ENCODE peak calls at places on chromosomes 2 and 18, in ten cellular contexts. D is A549, P is A673, X is H1, R is psoas muscle, J is GM23338, C is stomach, N is thoracic aorta, W is adrenal gland, F is colonic mucosa. L is an unnamed sample.

GRCh38 chr2:171723724-171724683 is 36.7 kb downstream of the DYNC1I2 start:
- DNase-seq in D (no peak), P (peak), X (peak), R (no peak), J (peak), C (peak), N (no peak), W (no peak), F (no peak), L (no peak)

GRCh38 chr2:46471-47345 is at the start of gene FAM110C:
- DNase-seq in D (peak), P (no peak), X (no peak), R (peak), J (peak), C (peak), N (peak), W (peak), F (peak), L (no peak)

GRCh38 chr2:143030127-143030526 is 99.1 kb upstream of the ARHGAP15 start:
- DNase-seq in D (no peak), P (no peak), X (no peak), R (no peak), J (no peak), C (no peak), N (no peak), W (no peak), F (no peak), L (no peak)

GRCh38 chr2:230981704-230982103 is 14.2 kb upstream of the SPATA3 start:
- DNase-seq in D (no peak), P (no peak), X (no peak), R (no peak), J (no peak), C (no peak), N (no peak), W (no peak), F (no peak), L (no peak)

GRCh38 chr2:45728458-45728942 is 77.0 kb downstream of the PRKCE start:
- DNase-seq in D (no peak), P (no peak), X (no peak), R (no peak), J (no peak), C (no peak), N (no peak), W (no peak), F (no peak), L (no peak)

GRCh38 chr2:172380436-172381274 is 46.7 kb upstream of the ITGA6 start:
- DNase-seq in D (no peak), P (no peak), X (peak), R (no peak), J (peak), C (no peak), N (no peak), W (no peak), F (no peak), L (no peak)

GRCh38 chr2:33215299-33215698 is 261.1 kb upstream of the RASGRP3 start:
- DNase-seq in D (no peak), P (no peak), X (no peak), R (peak), J (peak), C (no peak), N (no peak), W (no peak), F (no peak), L (peak)

GRCh38 chr2:2039826-2040225 is 291.2 kb downstream of the MYT1L start:
- DNase-seq in D (no peak), P (no peak), X (no peak), R (no peak), J (no peak), C (no peak), N (no peak), W (no peak), F (no peak), L (no peak)

GRCh38 chr2:109374548-109375130 is 239.1 kb downstream of the SEPTIN10 start:
- DNase-seq in D (no peak), P (no peak), X (no peak), R (no peak), J (no peak), C (peak), N (no peak), W (peak), F (peak), L (no peak)

GRCh38 chr2:10883880-10884529 is 27.7 kb upstream of the KCNF1 start:
- DNase-seq in D (no peak), P (no peak), X (no peak), R (no peak), J (no peak), C (no peak), N (no peak), W (no peak), F (no peak), L (no peak)

DNA sequence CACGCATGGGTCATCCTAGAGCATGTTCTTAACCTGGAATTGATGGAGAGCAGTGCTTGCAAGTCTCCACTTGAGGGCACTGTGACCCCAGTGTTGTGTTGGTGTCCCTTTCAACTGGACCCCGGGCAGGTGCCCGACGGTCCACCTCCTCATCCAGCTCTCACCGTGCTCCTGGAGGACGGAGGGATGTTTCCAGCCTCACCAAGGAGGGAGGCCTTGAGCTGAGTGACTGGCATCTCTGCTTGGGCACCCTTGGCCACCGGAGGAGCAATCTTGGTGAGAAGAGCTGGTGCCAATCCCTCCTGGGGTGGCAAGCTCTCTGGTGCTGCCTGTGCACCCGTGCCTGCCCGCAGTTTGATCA is 45.4 kb upstream of the ASB18 start:
- DNase-seq in D (peak), P (peak), X (peak), R (no peak), J (peak), C (no peak), N (no peak), W (no peak), F (no peak), L (no peak)
- TF ChIP-seq CTCF in D (peak), P (peak), X (peak), R (peak), J (peak), C (peak), N (no peak), W (no peak), F (peak), L (no peak)

GRCh38 chr2:11955883-11956282 is 209.5 kb downstream of the LPIN1 start:
- DNase-seq in D (no peak), P (no peak), X (no peak), R (no peak), J (no peak), C (no peak), N (no peak), W (no peak), F (no peak), L (no peak)
- H3K27ac ChIP-seq in D (no peak), P (no peak), X (no peak), R (no peak), J (no peak), C (no peak), N (no peak), W (no peak), F (no peak), L (no peak)

GRCh38 chr18:24054130-24054529 is 39.6 kb downstream of the TTC39C start:
- DNase-seq in D (no peak), P (no peak), X (no peak), R (no peak), J (no peak), C (no peak), N (no peak), W (no peak), F (no peak), L (no peak)
- H3K4me3 ChIP-seq in D (no peak), P (no peak), X (no peak), R (no peak), J (no peak), C (no peak), N (no peak), W (no peak), F (no peak), L (no peak)

GRCh38 chr2:38960609-38961320 is 71.1 kb downstream of the ARHGEF33 start:
- DNase-seq in D (no peak), P (no peak), X (peak), R (no peak), J (no peak), C (no peak), N (no peak), W (no peak), F (no peak), L (no peak)

GRCh38 chr2:38959464-38959863 is 69.8 kb downstream of the ARHGEF33 start:
- DNase-seq in D (no peak), P (no peak), X (no peak), R (no peak), J (no peak), C (no peak), N (no peak), W (no peak), F (no peak), L (no peak)

GRCh38 chr2:38966006-38966405 is 76.3 kb downstream of the ARHGEF33 start:
- DNase-seq in D (no peak), P (no peak), X (no peak), R (no peak), J (no peak), C (no peak), N (no peak), W (no peak), F (no peak), L (no peak)

GRCh38 chr2:38957972-38958371 is 68.3 kb downstream of the ARHGEF33 start:
- DNase-seq in D (no peak), P (no peak), X (no peak), R (no peak), J (no peak), C (no peak), N (no peak), W (no peak), F (no peak), L (peak)

DNA sequence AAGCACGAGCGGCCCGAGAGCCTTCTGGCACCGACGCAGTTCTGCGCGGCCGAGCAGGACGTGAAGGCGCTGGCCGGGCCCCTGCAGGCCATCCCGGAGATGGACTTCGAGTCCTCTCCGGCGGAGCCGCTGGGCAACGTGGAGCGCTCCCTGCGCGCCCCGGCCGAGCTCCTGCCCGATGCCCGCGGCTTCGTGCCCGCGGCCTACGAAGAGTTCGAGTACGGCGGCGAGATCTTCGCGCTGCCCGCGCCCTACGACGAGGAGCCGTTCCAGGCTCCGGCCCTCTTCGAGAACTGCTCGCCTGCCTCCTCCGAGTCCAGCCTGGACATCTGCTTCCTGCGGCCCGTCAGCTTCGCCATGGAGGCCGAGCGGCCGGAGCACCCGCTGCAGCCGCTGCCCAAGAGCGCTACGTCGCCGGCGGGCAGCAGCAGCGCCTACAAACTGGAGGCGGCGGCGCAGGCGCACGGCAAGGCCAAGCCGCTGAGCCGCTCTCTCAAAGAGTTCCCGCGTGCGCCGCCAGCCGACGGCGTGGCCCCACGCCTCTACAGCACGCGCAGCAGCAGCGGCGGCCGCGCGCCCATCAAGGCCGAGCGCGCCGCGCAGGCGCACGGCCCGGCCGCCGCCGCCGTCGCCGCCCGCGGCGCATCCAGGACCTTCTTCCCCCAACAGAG is 70.4 kb downstream of the ARHGEF33 start:
- DNase-seq in D (no peak), P (peak), X (peak), R (peak), J (peak), C (peak), N (peak), W (peak), F (peak), L (peak)
- TF ChIP-seq CTCF in D (no peak), P (no peak), X (no peak), R (no peak), J (no peak), C (no peak), N (no peak), W (no peak), F (no peak), L (no peak)

GRCh38 chr2:176269319-176270099 is at the start of gene MTX2:
- DNase-seq in D (peak), P (peak), X (peak), R (peak), J (peak), C (peak), N (peak), W (peak), F (peak), L (peak)

GRCh38 chr2:176272870-176273269 is 3.6 kb downstream of the MTX2 start:
- DNase-seq in D (no peak), P (no peak), X (no peak), R (no peak), J (no peak), C (no peak), N (no peak), W (no peak), F (no peak), L (no peak)

GRCh38 chr2:176270100-176270750 is 983 bp downstream of the MTX2 start:
- DNase-seq in D (no peak), P (no peak), X (no peak), R (no peak), J (no peak), C (no peak), N (no peak), W (no peak), F (peak), L (no peak)

DNA sequence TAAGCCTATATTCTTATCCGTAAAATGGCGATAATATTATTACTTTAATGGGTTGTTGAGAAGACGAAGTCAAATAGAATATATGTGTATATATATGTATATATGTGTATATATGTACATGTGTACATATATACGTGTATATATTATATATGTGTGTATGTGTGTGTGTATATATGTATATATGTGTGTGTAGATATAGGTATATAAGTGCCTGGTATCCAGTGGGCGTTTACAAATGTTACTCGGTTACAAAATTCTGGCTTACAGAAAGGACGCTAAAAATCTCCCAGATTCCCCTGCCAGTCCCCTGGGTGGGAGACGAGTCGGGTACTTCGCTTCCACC is 295 bp upstream of the MTX2 start:
- DNase-seq in D (no peak), P (no peak), X (no peak), R (no peak), J (no peak), C (no peak), N (no peak), W (no peak), F (no peak), L (no peak)
- H3K27ac ChIP-seq in D (peak), P (peak), X (no peak), R (peak), J (no peak), C (peak), N (peak), W (peak), F (peak), L (peak)

DNA sequence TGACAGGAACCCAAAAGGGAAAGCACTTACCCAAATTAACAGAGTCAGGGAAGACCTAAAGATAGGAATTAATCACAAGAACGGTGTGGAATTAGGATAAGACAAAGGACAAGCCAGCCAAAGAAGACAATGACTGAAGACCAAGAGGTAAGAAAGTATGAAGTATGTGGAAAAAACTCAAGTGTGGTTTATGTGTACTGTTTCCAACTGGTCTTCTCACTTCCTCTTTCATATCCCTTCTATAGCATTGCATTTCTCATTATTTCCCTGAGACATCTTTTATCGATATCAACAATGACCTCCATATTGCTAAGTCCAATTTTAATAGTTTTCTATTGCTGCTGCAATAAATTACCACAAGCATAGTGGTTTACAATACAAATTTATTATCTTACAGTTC is 313.5 kb upstream of the SLC39A10 start:
- DNase-seq in D (no peak), P (no peak), X (no peak), R (no peak), J (no peak), C (no peak), N (no peak), W (no peak), F (no peak), L (no peak)
- H3K4me3 ChIP-seq in D (no peak), P (no peak), X (no peak), R (no peak), J (no peak), C (no peak), N (no peak), W (no peak), F (no peak), L (no peak)

DNA sequence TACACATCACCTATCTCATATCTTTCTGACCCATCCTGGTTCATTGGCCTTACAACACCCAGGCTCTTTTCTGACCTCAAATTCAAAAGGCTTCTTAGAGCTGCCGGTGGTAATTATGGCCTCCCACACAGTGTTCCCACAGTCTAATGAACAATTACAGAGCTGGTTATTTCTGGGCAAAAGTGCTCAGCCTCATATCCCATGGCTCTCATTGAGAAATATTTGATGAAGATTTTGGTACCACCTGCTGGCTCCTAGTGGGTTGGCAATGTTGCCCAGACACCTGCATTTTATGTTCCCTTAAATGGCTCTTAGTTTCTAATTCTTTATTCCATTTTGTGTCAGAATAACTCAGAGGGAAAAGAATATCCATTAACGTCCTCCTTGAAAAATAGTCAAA is 20.1 kb upstream of the SCYGR2 start:
- DNase-seq in D (no peak), P (no peak), X (no peak), R (no peak), J (no peak), C (no peak), N (no peak), W (no peak), F (no peak), L (no peak)
- TF ChIP-seq CTCF in D (no peak), P (no peak), X (no peak), R (no peak), J (peak), C (no peak), N (no peak), W (no peak), F (no peak), L (no peak)

GRCh38 chr2:219426068-219426443 is 7.9 kb downstream of the DES start:
- DNase-seq in D (no peak), P (no peak), X (no peak), R (no peak), J (no peak), C (no peak), N (no peak), W (no peak), F (no peak), L (no peak)
- H3K27ac ChIP-seq in D (no peak), P (no peak), X (no peak), R (peak), J (no peak), C (no peak), N (no peak), W (no peak), F (no peak), L (peak)

GRCh38 chr2:200125463-200125862 is 170.1 kb downstream of the MAIP1 start:
- DNase-seq in D (no peak), P (no peak), X (no peak), R (no peak), J (no peak), C (no peak), N (no peak), W (no peak), F (peak), L (no peak)
- H3K4me3 ChIP-seq in D (no peak), P (no peak), X (no peak), R (no peak), J (no peak), C (no peak), N (no peak), W (no peak), F (no peak), L (no peak)

L was measured in gastrocnemius medialis.